ENCODE peak calls at places on chromosomes 6 and 20, in five cellular contexts. C is NCI-H1092 treated with DMSO at 0.1 percent for 48 hours; J is RWPE1; N is Caki2; A is CD4-positive, alpha-beta T cell. X is an unnamed sample.
A peak's percentile ranks its signal among the peaks of the same experiment; 100 is the strongest.

GRCh38 chr6:19279137-19279747 is 557.9 kb upstream of the ID4 start:
- DNase-seq in N (no peak), A (no peak), J (no peak), C (no peak), X (no peak)

GRCh38 chr6:143616741-143617140 is 61.0 kb upstream of the PHACTR2 start:
- DNase-seq in J (no peak), A (no peak), C (no peak), N (no peak), X (no peak)

GRCh38 chr6:110095101-110095500 is 84.4 kb downstream of the WASF1 start:
- DNase-seq in C (no peak), A (no peak), J (no peak), N (no peak), X (no peak)

GRCh38 chr6:157989541-157990289 is 8.1 kb downstream of the SYNJ2 start:
- DNase-seq in J (peak; percentile 29), N (peak; percentile 59), A (no peak), C (peak; percentile 82), X (no peak)

GRCh38 chr6:151067684-151068596 is 171.8 kb upstream of the AKAP12 start:
- DNase-seq in C (peak; percentile 13), A (no peak), N (peak; percentile 98), J (peak; percentile 68), X (no peak)

GRCh38 chr6:14910692-14911547 is 334.9 kb upstream of the JARID2 start:
- DNase-seq in C (no peak), A (no peak), N (no peak), J (no peak), X (no peak)

GRCh38 chr6:158655569-158656450 is 6.0 kb downstream of the SYTL3 start:
- DNase-seq in N (no peak), J (no peak), C (peak; percentile 89), A (no peak), X (no peak)

GRCh38 chr6:136014454-136015421 is 163.2 kb downstream of the PDE7B start:
- DNase-seq in N (no peak), C (no peak), J (no peak), A (no peak), X (no peak)

GRCh38 chr20:6562111-6562510 is 205.4 kb upstream of the BMP2 start:
- DNase-seq in C (no peak), N (peak; percentile 51), J (no peak), A (no peak), X (no peak)

GRCh38 chr20:59827138-59828056 is 106.0 kb downstream of the SYCP2 start:
- DNase-seq in N (no peak), J (no peak), A (no peak), C (no peak), X (no peak)

GRCh38 chr6:41712651-41713103 is 22.7 kb downstream of the TFEB start:
- DNase-seq in J (no peak), N (no peak), A (no peak), C (peak; percentile 26), X (no peak)

GRCh38 chr6:83429269-83429668 is 1.6 kb downstream of the ME1 start:
- DNase-seq in C (no peak), N (no peak), A (no peak), J (no peak), X (no peak)

GRCh38 chr6:5457983-5458683 is 196.8 kb downstream of the FARS2 start:
- DNase-seq in C (peak; percentile 76), A (no peak), N (no peak), J (no peak), X (no peak)

GRCh38 chr20:50580842-50581544 is 70.8 kb downstream of the PTPN1 start:
- DNase-seq in A (no peak), J (no peak), C (no peak), N (no peak), X (no peak)

GRCh38 chr6:131029661-131030297 is 33.3 kb downstream of the EPB41L2 start:
- DNase-seq in C (no peak), J (peak; percentile 18), A (no peak), N (no peak), X (no peak)

GRCh38 chr6:17628873-17629272 is 28.8 kb downstream of the FAM8A1 start:
- DNase-seq in C (no peak), J (no peak), N (no peak), A (no peak), X (no peak)

GRCh38 chr20:3101737-3102574 is 17.4 kb upstream of the AVP start:
- DNase-seq in N (no peak), J (no peak), A (no peak), C (no peak), X (no peak)

GRCh38 chr6:133623065-133623464 is 265.8 kb upstream of the TCF21 start:
- DNase-seq in J (no peak), A (no peak), C (no peak), N (no peak), X (no peak)